ENCODE peak calls at places on chromosomes 11 and 22, in six cellular contexts. C, S, D, L, J and R are unnamed samples.

GRCh38 chr11:99069831-99070444 is 49.2 kb downstream of the CNTN5 start:
- DNase-seq in C (peak; percentile 12), S (no peak), D (peak; percentile 3), L (no peak), J (no peak), R (no peak)

GRCh38 chr11:105821366-105821765 is 200.7 kb downstream of the MSANTD4 start:
- DNase-seq in C (no peak), S (no peak), D (no peak), L (no peak), J (no peak), R (no peak)

GRCh38 chr22:27991586-27992293 is 72.7 kb upstream of the PITPNB start:
- DNase-seq in C (no peak), S (no peak), D (no peak), L (no peak), J (no peak), R (peak; percentile 21)

GRCh38 chr11:71930556-71931244 is 1.9 kb downstream of the RNF121 start:
- DNase-seq in C (no peak), S (no peak), D (no peak), L (no peak), J (no peak), R (no peak)

GRCh38 chr11:78200061-78200460 is 11.3 kb downstream of the USP35 start:
- DNase-seq in C (no peak), S (no peak), D (no peak), L (no peak), J (no peak), R (no peak)

GRCh38 chr22:38467438-38467903 is 425 bp upstream of the KDELR3 start:
- DNase-seq in C (peak; percentile 56), S (no peak), D (no peak), L (no peak), J (peak; percentile 72), R (no peak)

GRCh38 chr22:23250424-23251363 is 70.4 kb downstream of the BCR start:
- DNase-seq in C (no peak), S (no peak), D (peak; percentile 21), L (no peak), J (peak; percentile 69), R (no peak)

GRCh38 chr11:120547871-120548681 is 36.5 kb downstream of the GRIK4 start:
- DNase-seq in C (peak; percentile 46), S (peak; percentile 90), D (peak; percentile 91), L (peak; percentile 72), J (no peak), R (peak; percentile 70)

GRCh38 chr11:93020248-93021088 is 51.0 kb downstream of the MTNR1B start:
- DNase-seq in C (no peak), S (no peak), D (no peak), L (no peak), J (no peak), R (no peak)

GRCh38 chr11:120839201-120839600 is 184.7 kb upstream of the TBCEL start:
- DNase-seq in C (no peak), S (no peak), D (peak; percentile 10), L (no peak), J (no peak), R (no peak)

GRCh38 chr22:36763576-36763975 is 12.3 kb downstream of the IFT27 start:
- DNase-seq in C (no peak), S (no peak), D (no peak), L (peak; percentile 3), J (no peak), R (peak; percentile 32)

GRCh38 chr11:40867991-40868685 is 591.3 kb downstream of the LRRC4C start:
- DNase-seq in C (no peak), S (no peak), D (no peak), L (no peak), J (no peak), R (no peak)

GRCh38 chr22:28581020-28581419 is 98.6 kb downstream of the TTC28 start:
- DNase-seq in C (no peak), S (no peak), D (no peak), L (no peak), J (no peak), R (no peak)

GRCh38 chr22:23268139-23268712 is 87.9 kb downstream of the BCR start:
- DNase-seq in C (no peak), S (no peak), D (no peak), L (no peak), J (peak; percentile 63), R (no peak)

GRCh38 chr11:1923201-1923956 is 3.9 kb downstream of the TNNT3 start:
- DNase-seq in C (no peak), S (no peak), D (no peak), L (no peak), J (no peak), R (no peak)

GRCh38 chr11:118305726-118306125 is 1.2 kb downstream of the CD3E start:
- DNase-seq in C (no peak), S (no peak), D (no peak), L (no peak), J (no peak), R (no peak)

GRCh38 chr11:299951-300735 is 817 bp upstream of the IFITM5 start:
- DNase-seq in C (no peak), S (peak; percentile 66), D (peak; percentile 28), L (no peak), J (peak; percentile 53), R (no peak)

GRCh38 chr11:111455291-111456085 is 56.7 kb downstream of the BTG4 start:
- DNase-seq in C (no peak), S (peak; percentile 7), D (no peak), L (no peak), J (no peak), R (no peak)

GRCh38 chr11:113533425-113533698 is 58.2 kb upstream of the DRD2 start:
- DNase-seq in C (no peak), S (no peak), D (no peak), L (no peak), J (no peak), R (no peak)

GRCh38 chr11:112318193-112318592 is 57.5 kb upstream of the PLET1 start:
- DNase-seq in C (no peak), S (no peak), D (no peak), L (no peak), J (no peak), R (no peak)

GRCh38 chr11:117042689-117043088 is 55.5 kb downstream of the SIK3 start:
- DNase-seq in C (no peak), S (no peak), D (no peak), L (no peak), J (no peak), R (no peak)

GRCh38 chr22:42299586-42300285 is 29.3 kb upstream of the TCF20 start:
- DNase-seq in C (peak; percentile 48), S (no peak), D (no peak), L (peak; percentile 48), J (peak; percentile 56), R (peak; percentile 34)

GRCh38 chr11:108817971-108818370 is 153.1 kb downstream of the DDX10 start:
- DNase-seq in C (no peak), S (no peak), D (peak; percentile 33), L (no peak), J (no peak), R (no peak)

GRCh38 chr11:119310682-119311052 is 6.3 kb downstream of the MCAM start:
- DNase-seq in C (no peak), S (no peak), D (no peak), L (no peak), J (no peak), R (no peak)

GRCh38 chr11:45394294-45395085 is 108.3 kb upstream of the SYT13 start:
- DNase-seq in C (no peak), S (no peak), D (peak; percentile 30), L (no peak), J (no peak), R (no peak)

GRCh38 chr11:70756341-70756740 is 358.0 kb downstream of the CTTN start:
- DNase-seq in C (no peak), S (no peak), D (no peak), L (no peak), J (no peak), R (no peak)

GRCh38 chr11:70757241-70757640 is 358.9 kb downstream of the CTTN start:
- DNase-seq in C (no peak), S (no peak), D (no peak), L (no peak), J (no peak), R (no peak)

GRCh38 chr11:70756756-70757155 is 358.4 kb downstream of the CTTN start:
- DNase-seq in C (no peak), S (no peak), D (no peak), L (no peak), J (no peak), R (no peak)

GRCh38 chr11:70758206-70758605 is 359.9 kb downstream of the CTTN start:
- DNase-seq in C (no peak), S (no peak), D (no peak), L (no peak), J (no peak), R (no peak)

DNA sequence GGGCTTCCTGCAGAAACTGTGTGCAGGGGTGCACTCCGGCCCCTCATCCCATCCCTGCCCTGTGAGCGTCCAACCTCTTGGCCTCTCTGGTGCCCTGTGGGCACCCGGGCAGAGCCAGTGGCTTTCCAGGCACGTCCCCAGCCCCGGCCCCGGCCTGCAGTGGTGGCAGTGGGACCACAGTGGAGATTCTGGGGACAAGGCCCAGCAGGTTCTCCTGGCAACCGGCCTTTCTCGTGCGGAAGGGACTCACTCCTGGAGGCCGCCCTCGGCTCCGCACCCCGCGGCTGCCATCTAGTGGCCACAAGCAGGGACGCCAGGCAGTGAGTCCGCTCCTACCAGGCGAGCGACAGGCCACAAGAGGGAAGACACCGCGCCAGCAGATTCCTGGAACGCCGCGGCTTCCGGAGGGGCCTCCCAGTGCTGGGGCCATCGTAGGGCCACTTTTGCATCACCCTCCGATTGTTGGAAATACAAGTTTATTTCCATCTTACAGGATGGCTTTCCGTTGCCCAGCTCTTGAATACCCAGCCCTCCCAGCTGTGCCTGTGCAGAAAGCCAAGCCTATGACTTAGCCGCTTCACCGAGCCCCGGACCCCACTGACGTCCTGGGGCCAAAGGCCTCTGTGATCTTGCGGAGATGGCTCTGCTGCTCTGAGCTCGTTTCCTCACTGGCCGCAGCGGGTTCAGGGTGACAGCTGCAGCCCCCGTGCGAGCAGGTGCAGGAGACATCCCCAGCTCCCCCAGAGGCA is 357.3 kb downstream of the CTTN start:
- DNase-seq in C (peak; percentile 77), S (peak; percentile 95), D (peak; percentile 66), L (peak; percentile 74), J (peak; percentile 90), R (peak; percentile 85)
- H3K36me3 ChIP-seq in C (no peaks in the 10 kb centered on the region), S (no peaks in the 10 kb centered on the region), D (peaks cover 4% of the 10 kb centered on the region), L (no peaks in the 10 kb centered on the region), J (no peaks in the 10 kb centered on the region), R (peaks cover 1% of the 10 kb centered on the region)

GRCh38 chr11:103633037-103633788 is 403.2 kb upstream of the DDI1 start:
- DNase-seq in C (no peak), S (no peak), D (no peak), L (no peak), J (no peak), R (no peak)
- TF ChIP-seq EP300 in C (no peak), S (peak; percentile 66), D (no peak), L (no peak), J (no peak), R (no peak)

GRCh38 chr11:15843309-15843857 is 513.0 kb downstream of the SOX6 start:
- DNase-seq in C (no peak), S (peak; percentile 60), D (no peak), L (no peak), J (no peak), R (peak; percentile 27)
- TF ChIP-seq POLR2AphosphoS5 in C (no peak), S (no peak), D (no peak), L (no peak), J (no peak), R (no peak)

DNA sequence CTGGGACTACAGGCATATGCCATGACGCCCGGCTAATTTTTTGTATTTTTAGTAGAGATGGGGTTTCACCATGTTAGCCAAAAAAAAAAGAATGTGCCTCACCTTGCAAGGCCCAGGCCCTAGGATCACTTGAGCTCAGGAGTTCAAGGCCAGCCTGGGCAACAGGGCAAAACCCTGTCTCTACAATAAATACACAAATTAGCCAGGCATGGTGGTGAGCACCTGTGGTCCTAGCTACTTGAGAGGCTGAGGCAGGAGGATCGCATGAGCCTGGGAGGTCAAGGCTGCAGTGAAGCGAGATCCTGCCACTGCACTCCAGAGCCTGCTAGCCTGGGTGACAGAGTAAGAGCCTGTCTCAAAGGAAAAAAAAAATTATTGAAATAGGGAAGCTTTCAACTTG is 8.1 kb upstream of the LDHC start:
- DNase-seq in C (no peak), S (no peak), D (no peak), L (no peak), J (no peak), R (no peak)
- H3K36me3 ChIP-seq in C (peaks cover 4% of the 10 kb centered on the region), S (peaks cover 71% of the 10 kb centered on the region), D (peaks cover 20% of the 10 kb centered on the region), L (peaks cover 100% of the 10 kb centered on the region), J (peaks cover 89% of the 10 kb centered on the region), R (peaks cover 100% of the 10 kb centered on the region)